ENCODE peak calls at places on chromosome 7, in four cellular contexts. One of them, this sample, is unnamed.

GRCh38 chr7:112116894-112117293 is 89.3 kb downstream of the DOCK4 start:
- DNase-seq in IMR-90: no peak
- DNase-seq in H1: no peak
- DNase-seq in mesendoderm: no peak
- DNase-seq in this sample: no peak

GRCh38 chr7:84191842-84192241 is 2.7 kb downstream of the SEMA3A start:
- DNase-seq in H1: no peak
- DNase-seq in mesendoderm: no peak
- DNase-seq in IMR-90: peak
- DNase-seq in this sample: no peak

GRCh38 chr7:101941481-101942383 is 124.3 kb downstream of the CUX1 start:
- DNase-seq in IMR-90: peak
- DNase-seq in H1: no peak
- DNase-seq in mesendoderm: no peak
- DNase-seq in this sample: no peak

GRCh38 chr7:54354436-54354835 is 187.7 kb upstream of the VSTM2A start:
- DNase-seq in IMR-90: no peak
- DNase-seq in H1: no peak
- DNase-seq in mesendoderm: no peak
- DNase-seq in this sample: no peak

GRCh38 chr7:74412061-74412460 is 41.6 kb upstream of the GTF2IRD1 start:
- DNase-seq in mesendoderm: no peak
- DNase-seq in IMR-90: no peak
- DNase-seq in H1: no peak
- DNase-seq in this sample: no peak

GRCh38 chr7:101390901-101391301 is 28.2 kb downstream of the COL26A1 start:
- DNase-seq in IMR-90: no peak
- DNase-seq in H1: no peak
- DNase-seq in mesendoderm: peak
- DNase-seq in this sample: peak

GRCh38 chr7:16970732-16971495 is 89.1 kb upstream of the AGR3 start:
- DNase-seq in mesendoderm: no peak
- DNase-seq in H1: no peak
- DNase-seq in IMR-90: no peak
- DNase-seq in this sample: no peak

GRCh38 chr7:107816053-107816566 is 13.1 kb upstream of the SLC26A3 start:
- DNase-seq in H1: no peak
- DNase-seq in mesendoderm: no peak
- DNase-seq in IMR-90: no peak
- DNase-seq in this sample: no peak

GRCh38 chr7:27221201-27221797 is 21.3 kb upstream of the EVX1 start:
- DNase-seq in H1: no peak
- DNase-seq in mesendoderm: no peak
- DNase-seq in IMR-90: no peak
- DNase-seq in this sample: no peak

GRCh38 chr7:8160250-8160649 is 101.7 kb downstream of the ICA1 start:
- DNase-seq in H1: no peak
- DNase-seq in mesendoderm: no peak
- DNase-seq in IMR-90: no peak
- DNase-seq in this sample: no peak

GRCh38 chr7:112176241-112176640 is 30.0 kb downstream of the DOCK4 start:
- DNase-seq in H1: no peak
- DNase-seq in IMR-90: no peak
- DNase-seq in mesendoderm: no peak
- DNase-seq in this sample: no peak

GRCh38 chr7:50197547-50197946 is 104.5 kb upstream of the ZPBP start:
- DNase-seq in IMR-90: no peak
- DNase-seq in H1: peak
- DNase-seq in mesendoderm: peak
- DNase-seq in this sample: peak

GRCh38 chr7:27166475-27167169 is 1.3 kb upstream of the HOXA9 start:
- DNase-seq in mesendoderm: no peak
- DNase-seq in H1: no peak
- DNase-seq in IMR-90: no peak
- DNase-seq in this sample: no peak

GRCh38 chr7:142488842-142489241 is 231.0 kb upstream of the PRSS58 start:
- DNase-seq in IMR-90: no peak
- DNase-seq in H1: no peak
- DNase-seq in mesendoderm: no peak
- DNase-seq in this sample: no peak

GRCh38 chr7:128961030-128961659 is 23.4 kb downstream of the IRF5 start:
- DNase-seq in H1: no peak
- DNase-seq in IMR-90: no peak
- DNase-seq in mesendoderm: no peak
- DNase-seq in this sample: no peak

GRCh38 chr7:134562136-134562535 is 13.2 kb downstream of the AKR1B15 start:
- DNase-seq in IMR-90: peak
- DNase-seq in mesendoderm: no peak
- DNase-seq in H1: no peak
- DNase-seq in this sample: no peak

GRCh38 chr7:81618400-81619014 is 151.3 kb downstream of the HGF start:
- DNase-seq in IMR-90: peak
- DNase-seq in H1: no peak
- DNase-seq in mesendoderm: peak
- DNase-seq in this sample: no peak

GRCh38 chr7:37218956-37219355 is 229.7 kb downstream of the ELMO1 start:
- DNase-seq in H1: no peak
- DNase-seq in mesendoderm: peak
- DNase-seq in IMR-90: no peak
- DNase-seq in this sample: peak

GRCh38 chr7:107998150-107998549 is 4.8 kb downstream of the LAMB1 start:
- DNase-seq in mesendoderm: no peak
- DNase-seq in H1: no peak
- DNase-seq in IMR-90: no peak
- DNase-seq in this sample: no peak

GRCh38 chr7:18151419-18151818 is 123.8 kb upstream of the PRPS1L1 start:
- DNase-seq in IMR-90: no peak
- DNase-seq in H1: no peak
- DNase-seq in mesendoderm: no peak
- DNase-seq in this sample: no peak

GRCh38 chr7:73992104-73992562 is 35.8 kb upstream of the ELN start:
- DNase-seq in mesendoderm: no peak
- DNase-seq in H1: no peak
- DNase-seq in IMR-90: peak
- DNase-seq in this sample: no peak

GRCh38 chr7:73779517-73779916 is 9.4 kb upstream of the CLDN3 start:
- DNase-seq in IMR-90: no peak
- DNase-seq in H1: no peak
- DNase-seq in mesendoderm: no peak
- DNase-seq in this sample: no peak

GRCh38 chr7:2224934-2225333 is 7.8 kb downstream of the MAD1L1 start:
- DNase-seq in H1: no peak
- DNase-seq in mesendoderm: no peak
- DNase-seq in IMR-90: no peak
- DNase-seq in this sample: no peak

GRCh38 chr7:194996-195829 is 2.8 kb downstream of the FAM20C start:
- DNase-seq in mesendoderm: peak
- DNase-seq in IMR-90: peak
- DNase-seq in H1: no peak
- DNase-seq in this sample: no peak

GRCh38 chr7:23216021-23216420 is 30.6 kb upstream of the GPNMB start:
- DNase-seq in H1: no peak
- DNase-seq in IMR-90: no peak
- DNase-seq in mesendoderm: no peak
- DNase-seq in this sample: no peak

GRCh38 chr7:23213755-23214154 is 31.9 kb downstream of the NUP42 start:
- DNase-seq in IMR-90: no peak
- DNase-seq in mesendoderm: no peak
- DNase-seq in H1: no peak
- DNase-seq in this sample: no peak

GRCh38 chr7:23212395-23212794 is 30.5 kb downstream of the NUP42 start:
- DNase-seq in H1: no peak
- DNase-seq in IMR-90: no peak
- DNase-seq in mesendoderm: no peak
- DNase-seq in this sample: no peak

GRCh38 chr7:23214938-23215337 is 31.6 kb upstream of the GPNMB start:
- DNase-seq in IMR-90: no peak
- DNase-seq in mesendoderm: no peak
- DNase-seq in H1: no peak
- DNase-seq in this sample: no peak

DNA sequence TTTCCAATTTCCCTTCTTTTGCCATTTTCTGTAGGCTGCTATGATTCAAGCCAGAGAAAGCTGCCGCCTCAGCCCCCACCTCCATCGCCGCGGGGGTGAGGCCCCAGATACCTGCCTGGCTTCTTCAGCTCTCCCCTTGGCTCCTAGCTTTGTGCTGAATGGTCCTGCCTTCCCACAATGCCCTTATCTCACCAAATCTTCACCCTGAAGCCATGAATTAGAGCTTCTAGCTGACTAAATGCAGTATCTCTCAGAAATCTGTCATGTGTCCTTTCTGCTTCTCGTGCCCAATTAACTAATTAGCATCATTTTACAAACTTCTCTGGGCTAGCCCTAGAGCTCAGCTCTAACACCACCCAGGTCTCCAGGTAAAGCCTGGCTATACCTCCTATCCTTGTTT is 32.2 kb upstream of the GPNMB start:
- DNase-seq in H1: no peak
- DNase-seq in mesendoderm: no peak
- DNase-seq in IMR-90: no peak
- DNase-seq in this sample: no peak
- H4K5ac ChIP-seq in H1: no peak
- H4K5ac ChIP-seq in mesendoderm: no peak
- H4K5ac ChIP-seq in IMR-90: no peak
- H4K5ac ChIP-seq in this sample: no peak

DNA sequence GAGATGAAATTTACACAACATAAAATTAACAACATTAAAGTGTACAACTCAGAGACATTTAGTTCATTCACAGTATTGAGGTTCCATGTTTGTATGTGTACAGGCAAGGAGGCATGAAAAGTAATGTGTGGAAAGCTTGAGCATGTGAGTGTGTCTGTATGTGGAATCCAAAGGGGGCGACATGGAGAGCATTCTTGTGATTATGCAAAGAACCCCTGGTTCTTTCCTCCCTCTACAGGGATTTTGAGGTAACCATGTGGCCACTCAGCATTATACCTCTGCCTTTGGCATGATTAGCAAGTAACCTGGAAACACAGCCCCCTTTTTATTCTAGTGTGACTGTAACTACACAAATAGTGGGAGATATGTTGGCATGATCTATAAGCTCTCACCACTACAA is 21.0 kb downstream of the OR2F1 start:
- DNase-seq in IMR-90: peak
- DNase-seq in mesendoderm: peak
- DNase-seq in H1: no peak
- DNase-seq in this sample: peak
- H4K5ac ChIP-seq in IMR-90: no peak
- H4K5ac ChIP-seq in mesendoderm: no peak
- H4K5ac ChIP-seq in H1: no peak
- H4K5ac ChIP-seq in this sample: no peak

GRCh38 chr7:123666492-123666891 is 10.8 kb downstream of the LMOD2 start:
- DNase-seq in H1: no peak
- DNase-seq in IMR-90: no peak
- DNase-seq in mesendoderm: no peak
- DNase-seq in this sample: no peak

GRCh38 chr7:123662755-123663154 is 7.1 kb downstream of the LMOD2 start:
- DNase-seq in mesendoderm: no peak
- DNase-seq in IMR-90: no peak
- DNase-seq in H1: no peak
- DNase-seq in this sample: no peak

GRCh38 chr7:123665157-123665556 is 9.5 kb downstream of the LMOD2 start:
- DNase-seq in H1: no peak
- DNase-seq in mesendoderm: no peak
- DNase-seq in IMR-90: peak
- DNase-seq in this sample: no peak

GRCh38 chr7:123663200-123663599 is 7.5 kb downstream of the LMOD2 start:
- DNase-seq in H1: no peak
- DNase-seq in IMR-90: no peak
- DNase-seq in mesendoderm: no peak
- DNase-seq in this sample: no peak

DNA sequence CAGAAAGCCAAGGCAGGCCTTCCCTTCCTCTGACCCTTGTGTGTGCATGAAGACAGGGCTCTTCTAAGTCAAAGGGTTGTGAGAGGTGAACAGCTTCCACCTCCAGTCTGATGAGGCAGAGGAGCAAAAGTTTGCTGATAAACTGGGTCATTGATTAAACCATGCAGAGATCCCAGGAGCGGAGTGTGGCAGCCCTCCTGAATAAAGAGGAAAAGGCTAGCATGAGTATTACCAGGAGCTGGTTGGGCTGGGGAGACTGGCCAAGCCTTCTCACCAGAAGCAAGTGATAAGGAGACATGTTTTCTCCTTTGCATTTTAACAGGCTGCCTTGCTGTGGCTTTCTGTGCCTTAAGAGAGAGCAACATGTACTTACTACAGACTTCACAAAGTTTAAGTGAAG is 10.2 kb downstream of the LMOD2 start:
- DNase-seq in H1: no peak
- DNase-seq in mesendoderm: peak
- DNase-seq in IMR-90: no peak
- DNase-seq in this sample: no peak
- H4K5ac ChIP-seq in H1: no peak
- H4K5ac ChIP-seq in mesendoderm: no peak
- H4K5ac ChIP-seq in IMR-90: no peak
- H4K5ac ChIP-seq in this sample: no peak

DNA sequence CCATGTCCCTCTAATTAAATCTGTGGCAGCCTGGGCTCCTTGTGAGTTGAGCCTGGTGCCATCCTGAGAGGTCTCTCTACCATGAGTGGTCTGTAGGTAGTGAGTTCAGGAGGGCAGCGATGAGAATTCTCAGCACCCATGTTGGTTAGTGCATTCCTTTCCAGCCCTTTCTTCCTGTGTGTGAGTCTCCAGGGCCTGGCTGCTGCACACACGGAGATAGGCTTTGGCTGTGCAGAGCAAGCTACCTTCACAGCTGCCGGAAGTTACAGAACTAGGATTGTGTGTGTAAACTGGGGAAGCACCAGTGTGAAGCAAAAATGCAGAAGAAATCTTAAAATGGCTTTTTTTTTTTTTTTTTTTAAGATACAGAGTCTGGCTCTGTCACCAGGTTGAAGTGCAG is 358.6 kb downstream of the PAXIP1 start:
- DNase-seq in mesendoderm: no peak
- DNase-seq in H1: no peak
- DNase-seq in IMR-90: no peak
- DNase-seq in this sample: no peak
- H4K5ac ChIP-seq in mesendoderm: no peak
- H4K5ac ChIP-seq in H1: no peak
- H4K5ac ChIP-seq in IMR-90: no peak
- H4K5ac ChIP-seq in this sample: no peak

GRCh38 chr7:159023746-159024145 is 120.9 kb downstream of the VIPR2 start:
- DNase-seq in IMR-90: no peak
- DNase-seq in mesendoderm: no peak
- DNase-seq in H1: no peak
- DNase-seq in this sample: peak

GRCh38 chr7:159020987-159021386 is 123.7 kb downstream of the VIPR2 start:
- DNase-seq in H1: peak
- DNase-seq in mesendoderm: peak
- DNase-seq in IMR-90: no peak
- DNase-seq in this sample: peak

GRCh38 chr7:159023216-159023615 is 121.5 kb downstream of the VIPR2 start:
- DNase-seq in mesendoderm: no peak
- DNase-seq in IMR-90: no peak
- DNase-seq in H1: no peak
- DNase-seq in this sample: peak

GRCh38 chr7:159024280-159024951 is 120.3 kb downstream of the VIPR2 start:
- DNase-seq in IMR-90: no peak
- DNase-seq in H1: no peak
- DNase-seq in mesendoderm: no peak
- DNase-seq in this sample: peak

GRCh38 chr7:159022238-159022993 is 122.3 kb downstream of the VIPR2 start:
- DNase-seq in H1: no peak
- DNase-seq in IMR-90: no peak
- DNase-seq in mesendoderm: no peak
- DNase-seq in this sample: no peak
- H4K5ac ChIP-seq in H1: no peak
- H4K5ac ChIP-seq in IMR-90: no peak
- H4K5ac ChIP-seq in mesendoderm: no peak
- H4K5ac ChIP-seq in this sample: no peak